ENCODE peak calls at places on chromosomes 3 and 15, in five cellular contexts. I, M, Q, G and V are unnamed samples.
A peak's percentile ranks its signal among the peaks of the same experiment; 100 is the strongest.

GRCh38 chr3:36597422-36597821 is 166.9 kb downstream of the DCLK3 start:
- DNase-seq in G (no peak), Q (no peak), I (no peak), M (no peak), V (peak; percentile 29)

GRCh38 chr3:160038862-160039562 is 50.4 kb downstream of the IL12A start:
- DNase-seq in I (no peak), M (peak; percentile 54), Q (peak; percentile 57), G (peak; percentile 82), V (no peak)

GRCh38 chr15:81270781-81271491 is 53.0 kb downstream of the STARD5 start:
- DNase-seq in I (no peak), Q (no peak), G (no peak), M (no peak), V (no peak)

GRCh38 chr15:88029696-88030095 is 226.8 kb downstream of the NTRK3 start:
- DNase-seq in G (no peak), I (no peak), M (no peak), Q (no peak), V (no peak)

GRCh38 chr15:25183581-25184330 is 229.0 kb downstream of the SNRPN start:
- DNase-seq in I (no peak), Q (peak; percentile 15), G (peak; percentile 40), M (peak; percentile 27), V (no peak)

GRCh38 chr15:69853572-69853971 is 244.1 kb downstream of the TLE3 start:
- DNase-seq in M (no peak), Q (no peak), I (no peak), G (no peak), V (no peak)

GRCh38 chr15:27101982-27102381 is 131.0 kb downstream of the GABRG3 start:
- DNase-seq in Q (no peak), G (no peak), I (no peak), M (no peak), V (no peak)

GRCh38 chr3:55721716-55722484 is 234.8 kb upstream of the WNT5A start:
- DNase-seq in Q (peak; percentile 57), I (peak; percentile 32), G (no peak), M (no peak), V (peak; percentile 31)

GRCh38 chr3:135981701-135982403 is 16.3 kb downstream of the PPP2R3A start:
- DNase-seq in M (no peak), G (no peak), Q (no peak), I (no peak), V (no peak)

GRCh38 chr15:41894791-41895463 is 1.1 kb upstream of the SPTBN5 start:
- DNase-seq in M (peak; percentile 89), G (peak; percentile 87), Q (peak; percentile 92), I (peak; percentile 68), V (no peak)
- H3K4me3 ChIP-seq in M (no peak overlapping the region), G (no peak overlapping the region), Q (peak overlapping the region; percentile 18), I (no peak overlapping the region), V (no peak overlapping the region)

GRCh38 chr3:38022887-38023709 is 6.3 kb downstream of the PLCD1 start:
- DNase-seq in G (peak; percentile 52), I (peak; percentile 10), M (no peak), Q (peak; percentile 40), V (no peak)
- H3K4me3 ChIP-seq in G (peak overlapping the region; percentile 71), I (no peak overlapping the region), M (peak overlapping the region; percentile 38), Q (no peak overlapping the region), V (peak overlapping the region; percentile 80)

DNA sequence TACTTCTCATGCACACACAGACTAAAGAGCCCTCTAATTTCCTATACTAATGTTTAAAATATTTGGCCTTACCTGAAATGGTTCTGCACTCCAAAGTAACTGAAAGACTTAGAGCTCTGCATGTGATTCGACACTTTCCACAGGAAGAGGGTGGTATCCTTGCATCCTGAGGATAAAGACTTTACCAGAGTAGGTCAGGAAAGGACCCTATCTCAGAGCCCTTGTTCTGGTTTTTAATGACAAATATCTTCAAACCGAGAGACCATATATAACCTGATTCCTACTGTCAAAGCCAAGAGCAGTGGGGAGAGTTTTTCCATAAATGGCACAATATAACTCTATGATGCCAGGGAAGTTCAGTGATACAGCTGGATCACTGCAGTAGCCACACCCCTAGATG is at the start of gene GP5:
- DNase-seq in G (no peak), M (no peak), I (no peak), Q (no peak), V (no peak)
- H3K4me3 ChIP-seq in G (peak within 1 kb of the TSS; percentile 31), M (no peak within 1 kb of the TSS), I (no peak within 1 kb of the TSS), Q (no peak within 1 kb of the TSS), V (no peak within 1 kb of the TSS)

GRCh38 chr15:77940548-77940947 is 137.0 kb downstream of the TBC1D2B start:
- DNase-seq in I (no peak), M (no peak), G (no peak), Q (no peak), V (no peak)

GRCh38 chr15:77939851-77940250 is 137.7 kb downstream of the TBC1D2B start:
- DNase-seq in M (no peak), I (no peak), G (no peak), Q (no peak), V (no peak)

GRCh38 chr15:77942611-77943211 is 134.8 kb downstream of the TBC1D2B start:
- DNase-seq in G (no peak), I (no peak), M (no peak), Q (no peak), V (no peak)

DNA sequence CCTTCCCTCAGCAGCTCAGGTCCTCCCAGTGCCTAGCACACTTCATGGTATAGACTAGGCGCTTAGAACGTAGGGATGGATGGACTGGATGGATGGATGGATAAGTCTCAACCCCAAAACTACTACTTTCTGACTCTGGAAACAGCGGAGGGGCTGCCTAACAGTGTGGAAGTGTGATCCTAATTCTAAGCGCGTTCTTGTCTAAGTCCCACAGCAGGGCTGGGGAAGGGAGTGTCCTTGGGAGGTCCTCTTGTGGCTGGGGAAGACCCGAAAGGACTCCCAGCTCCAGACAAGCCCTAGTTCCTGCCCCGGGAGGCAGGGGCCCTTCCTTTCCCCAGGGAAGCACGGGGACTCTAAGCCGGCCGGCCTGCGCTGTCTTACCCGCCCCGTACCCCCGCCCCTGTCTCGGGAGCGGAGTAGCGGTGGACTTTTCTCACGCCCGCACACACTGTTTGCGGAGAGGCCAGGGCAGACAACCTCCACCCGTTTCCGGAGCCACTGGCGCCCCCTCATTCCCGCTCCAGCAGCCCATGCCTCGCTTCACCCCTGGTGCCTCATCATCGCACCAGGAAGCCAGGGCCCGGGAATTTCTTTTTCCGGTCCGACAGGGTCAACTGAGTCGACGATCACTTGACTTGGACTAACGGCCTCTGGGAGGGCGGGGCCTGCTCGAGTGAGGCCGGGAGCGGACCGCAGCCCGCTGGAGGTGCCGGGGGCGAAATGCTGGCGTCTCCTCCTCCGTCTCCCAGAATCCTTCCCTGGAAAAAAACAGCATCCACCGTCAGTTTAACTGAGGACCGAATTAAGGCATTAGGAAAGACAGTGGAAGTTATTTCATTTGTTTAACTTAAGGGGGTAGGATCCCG is 133.3 kb downstream of the TBC1D2B start:
- DNase-seq in M (peak; percentile 88), G (peak; percentile 90), Q (peak; percentile 95), I (peak; percentile 88), V (peak; percentile 83)
- H3K4me3 ChIP-seq in M (peak overlapping the region; percentile 9), G (peak overlapping the region; percentile 60), Q (peak overlapping the region; percentile 50), I (peak overlapping the region; percentile 29), V (peak overlapping the region; percentile 33)

GRCh38 chr3:185210621-185211157 is 43.2 kb downstream of the EHHADH start:
- DNase-seq in Q (no peak), I (no peak), G (no peak), M (no peak), V (no peak)

GRCh38 chr3:185216587-185216918 is 37.3 kb downstream of the EHHADH start:
- DNase-seq in G (no peak), I (no peak), M (no peak), Q (peak; percentile 55), V (no peak)

GRCh38 chr3:185221203-185221602 is 32.6 kb downstream of the EHHADH start:
- DNase-seq in Q (no peak), I (no peak), G (no peak), M (no peak), V (no peak)

DNA sequence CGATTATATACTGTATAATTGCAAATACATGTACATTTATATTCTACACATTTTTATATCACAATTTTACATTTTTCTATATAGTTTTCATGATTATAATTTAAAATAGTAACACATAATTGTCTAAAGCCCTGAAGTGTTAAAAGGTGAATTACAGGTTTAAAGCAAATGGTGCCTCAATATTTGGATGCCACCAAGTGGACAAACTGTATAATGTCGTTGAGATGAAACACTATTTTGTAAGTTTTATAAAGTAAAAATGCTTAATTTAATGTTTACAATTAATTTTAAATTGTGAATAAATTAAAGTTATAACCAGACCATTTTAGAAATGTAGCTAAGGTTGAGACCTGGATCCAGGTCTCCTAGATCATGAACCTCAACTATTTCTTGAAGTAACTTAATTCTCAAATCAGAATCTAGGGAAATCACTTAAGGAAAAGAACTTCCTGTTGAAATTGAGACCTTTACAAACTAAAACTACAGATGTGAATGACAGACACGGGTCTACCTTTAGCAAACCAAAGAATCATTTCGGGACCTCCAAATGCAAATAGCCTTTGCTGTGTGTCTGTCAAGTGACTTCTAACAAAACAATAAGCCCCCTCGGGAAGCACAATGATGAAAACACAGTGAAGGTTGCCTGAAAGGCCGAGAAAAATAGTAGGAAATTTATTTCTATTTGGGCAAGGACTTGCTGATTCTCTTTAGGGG is 37.8 kb downstream of the EHHADH start:
- DNase-seq in G (no peak), I (no peak), Q (no peak), M (no peak), V (no peak)
- H3K4me3 ChIP-seq in G (peak overlapping the region; percentile 46), I (no peak overlapping the region), Q (peak overlapping the region; percentile 49), M (no peak overlapping the region), V (no peak overlapping the region)

DNA sequence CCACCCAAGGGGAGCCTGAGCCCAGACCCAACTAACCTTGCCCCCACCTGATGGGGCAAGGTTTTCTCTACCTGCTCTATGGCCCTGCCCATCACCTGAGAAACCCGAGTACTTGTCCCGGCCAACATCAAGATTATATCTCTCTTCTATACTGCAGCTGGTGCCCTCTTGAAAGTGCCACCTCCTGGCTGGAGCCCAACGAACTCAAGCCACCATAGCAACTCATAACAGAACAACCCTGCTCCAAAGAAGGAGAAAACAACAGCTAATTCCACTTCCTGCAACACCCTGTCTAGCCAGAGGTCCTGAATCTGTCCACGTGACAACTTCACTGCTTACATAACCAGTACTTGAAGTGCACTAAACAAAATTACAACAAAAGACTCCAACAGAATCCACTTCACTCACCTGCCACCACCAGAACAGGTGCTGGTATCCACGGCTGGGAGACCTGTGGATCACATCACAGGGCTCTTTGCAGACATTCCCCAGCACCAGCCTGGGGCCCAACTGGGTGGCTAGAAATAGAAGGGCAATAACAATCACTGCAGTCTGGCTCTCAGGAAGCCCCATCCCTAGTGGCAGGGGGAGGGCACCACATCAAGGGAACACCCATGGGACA is 49.2 kb downstream of the PIERCE2 start:
- DNase-seq in M (no peak), Q (no peak), G (peak; percentile 72), I (no peak), V (no peak)
- H3K4me3 ChIP-seq in M (no peak overlapping the region), Q (no peak overlapping the region), G (no peak overlapping the region), I (no peak overlapping the region), V (no peak overlapping the region)

GRCh38 chr15:63233667-63234419 is 43.6 kb upstream of the APH1B start:
- DNase-seq in G (no peak), I (no peak), M (no peak), Q (no peak), V (no peak)
- H3K4me3 ChIP-seq in G (no peak overlapping the region), I (no peak overlapping the region), M (no peak overlapping the region), Q (no peak overlapping the region), V (no peak overlapping the region)

DNA sequence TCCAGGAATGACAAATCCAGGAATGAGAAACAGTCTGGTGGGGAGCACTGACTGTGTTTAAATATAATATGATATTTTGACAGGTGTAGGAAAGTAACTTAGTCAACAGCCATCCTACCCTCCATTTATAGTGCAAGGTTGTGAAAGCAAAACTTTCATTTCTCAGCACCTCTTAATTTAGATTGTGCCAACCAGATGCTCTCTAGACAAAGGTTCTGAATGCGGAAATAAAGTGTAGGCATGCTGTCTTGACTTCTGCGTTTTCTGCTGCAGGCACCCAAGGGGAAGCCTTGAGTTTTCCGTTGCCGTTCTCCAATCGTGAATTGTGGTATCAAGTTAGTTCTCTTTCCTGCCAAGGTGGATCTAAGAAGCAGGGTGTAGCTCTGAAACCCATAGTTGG is 261.9 kb upstream of the SUCLG2 start:
- DNase-seq in I (no peak), G (no peak), M (no peak), Q (no peak), V (no peak)
- H3K4me3 ChIP-seq in I (no peak overlapping the region), G (no peak overlapping the region), M (no peak overlapping the region), Q (no peak overlapping the region), V (no peak overlapping the region)